ENCODE peak calls at places on chromosomes 11 and 22, in five cellular contexts. C is tibial nerve, T is fibroblast of mammary gland, D is brain microvascular endothelial cell, H is ovary. W is an unnamed sample.

GRCh38 chr11:70510106-70510505 is 111.8 kb downstream of the CTTN start:
- DNase-seq in C (no peak), T (no peak), D (no peak), H (peak), W (no peak)

GRCh38 chr11:105991888-105992287 is 30.2 kb downstream of the MSANTD4 start:
- DNase-seq in C (no peak), T (no peak), D (no peak), H (no peak), W (no peak)

GRCh38 chr11:47523491-47524199 is 29.3 kb downstream of the CELF1 start:
- DNase-seq in C (peak), T (peak), D (peak), H (peak), W (peak)

GRCh38 chr11:64299847-64300648 is at the start of gene CATSPERZ:
- DNase-seq in C (no peak), T (no peak), D (no peak), H (no peak), W (no peak)

GRCh38 chr11:118238947-118239346 is 13.2 kb downstream of the MPZL3 start:
- DNase-seq in C (no peak), T (no peak), D (no peak), H (no peak), W (no peak)

GRCh38 chr11:46521947-46522681 is 71.7 kb downstream of the AMBRA1 start:
- DNase-seq in C (no peak), T (peak), D (peak), H (no peak), W (peak)

GRCh38 chr11:31529189-31529588 is 19.6 kb downstream of the ELP4 start:
- DNase-seq in C (no peak), T (no peak), D (no peak), H (no peak), W (no peak)

GRCh38 chr11:86360775-86361395 is 13.8 kb upstream of the CCDC81 start:
- DNase-seq in C (no peak), T (peak), D (peak), H (no peak), W (peak)

GRCh38 chr11:86515297-86516094 is 140.8 kb downstream of the CCDC81 start:
- DNase-seq in C (no peak), T (peak), D (peak), H (no peak), W (peak)

GRCh38 chr11:2115308-2115707 is 23.9 kb downstream of the IGF2 start:
- DNase-seq in C (no peak), T (no peak), D (no peak), H (no peak), W (no peak)

GRCh38 chr11:57479925-57480324 is 19.6 kb downstream of the RTN4RL2 start:
- DNase-seq in C (no peak), T (no peak), D (no peak), H (no peak), W (no peak)

GRCh38 chr22:50057292-50057867 is 718 bp downstream of the TTLL8 start:
- DNase-seq in C (no peak), T (no peak), D (no peak), H (no peak), W (no peak)

GRCh38 chr22:30196141-30196866 is 50.3 kb downstream of the LIF start:
- DNase-seq in C (peak), T (peak), D (peak), H (peak), W (peak)

GRCh38 chr11:116513894-116514293 is 258.9 kb downstream of the BUD13 start:
- DNase-seq in C (no peak), T (peak), D (peak), H (no peak), W (peak)

GRCh38 chr11:62839050-62840015 is at the start of gene WDR74:
- DNase-seq in C (peak), T (peak), D (peak), H (peak), W (peak)

DNA sequence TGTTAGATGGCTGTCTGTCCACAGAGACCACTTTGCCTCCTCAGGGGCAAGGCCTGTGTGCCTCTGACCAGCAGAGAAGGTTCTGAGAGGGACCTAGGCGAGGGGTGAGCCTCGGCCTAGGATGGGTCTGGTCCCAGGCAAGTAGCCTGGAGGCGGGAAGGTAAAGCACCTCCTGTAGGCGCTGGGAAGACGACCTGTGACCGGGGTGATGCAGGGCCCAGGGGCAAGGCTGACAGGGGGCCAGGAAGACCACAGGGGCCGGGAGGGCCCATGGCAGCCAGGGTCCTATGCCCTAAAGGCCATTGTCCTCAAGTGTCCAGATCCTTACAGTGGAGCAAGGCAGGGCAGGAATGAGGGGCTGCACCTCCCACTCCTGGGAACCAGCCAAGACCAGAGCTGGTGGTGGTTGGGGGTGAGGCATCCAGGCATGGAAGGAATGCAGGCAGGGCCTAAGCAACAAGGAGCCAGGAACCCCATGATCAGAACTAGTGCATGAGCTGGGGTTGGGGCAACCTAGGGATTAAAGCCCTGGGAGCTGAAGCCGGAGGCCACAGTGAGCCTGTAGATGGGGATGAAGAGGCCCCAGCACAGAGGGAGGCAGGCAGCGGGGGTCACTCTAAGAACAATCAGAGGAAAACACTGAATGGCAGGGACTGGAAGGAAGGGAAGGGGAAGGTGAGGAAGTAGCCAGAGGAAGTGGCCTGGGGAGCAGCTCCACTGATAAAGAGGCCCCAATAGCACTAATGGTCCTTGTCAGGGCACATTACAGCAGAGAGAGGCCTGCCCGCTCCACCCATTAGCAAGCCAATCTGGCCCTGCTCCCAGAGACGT is 32.9 kb upstream of the KLHL35 start:
- DNase-seq in C (no peak), T (no peak), D (peak), H (no peak), W (peak)
- TF ChIP-seq CTCF in C (no peak), T (no peak), D (no peak), H (no peak), W (no peak)

DNA sequence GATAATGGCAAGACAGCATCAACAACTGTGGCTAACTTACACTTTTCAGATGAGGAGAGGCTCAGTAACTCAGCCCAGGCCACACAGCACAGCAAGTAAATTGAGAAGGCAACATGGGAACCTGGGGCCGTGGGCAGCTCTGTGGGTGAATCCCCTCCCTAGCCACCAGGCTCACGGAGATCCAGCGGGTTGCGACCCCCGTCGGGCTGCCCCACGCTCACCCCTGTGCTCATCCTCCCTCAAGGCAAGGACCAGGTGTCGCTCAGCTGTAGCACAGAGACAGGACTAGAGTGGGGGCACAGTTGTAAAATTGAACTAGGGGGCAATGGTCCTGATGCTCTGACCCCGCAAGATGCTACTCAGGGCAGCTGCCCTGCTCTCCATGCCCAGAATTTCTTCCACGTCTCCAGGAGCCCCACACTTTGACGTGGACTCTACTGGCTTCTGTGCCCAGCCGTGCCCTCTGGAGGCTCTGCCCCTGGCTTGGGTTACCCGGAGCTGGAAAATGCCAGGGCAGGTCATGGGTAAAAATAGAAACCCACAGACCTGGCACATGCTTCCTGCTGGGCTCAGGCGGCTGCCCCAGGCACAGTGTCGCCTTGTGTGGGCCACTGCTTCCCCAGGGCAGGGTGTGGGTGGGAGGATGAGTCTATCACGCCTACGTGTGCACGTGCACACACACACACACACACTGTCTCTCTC is 9.0 kb downstream of the TUBA8 start:
- DNase-seq in C (no peak), T (no peak), D (no peak), H (no peak), W (no peak)
- H3K4me3 ChIP-seq in C (no peak), T (no peak), D (no peak), H (no peak), W (no peak)

GRCh38 chr11:14253437-14253836 is 105.5 kb downstream of the RRAS2 start:
- DNase-seq in C (no peak), T (no peak), D (no peak), H (no peak), W (no peak)

GRCh38 chr11:14249121-14249963 is 109.6 kb downstream of the RRAS2 start:
- DNase-seq in C (peak), T (peak), D (peak), H (peak), W (peak)

GRCh38 chr11:14251754-14252153 is 107.2 kb downstream of the RRAS2 start:
- DNase-seq in C (no peak), T (no peak), D (no peak), H (no peak), W (no peak)

GRCh38 chr11:14244926-14245325 is 114.1 kb downstream of the RRAS2 start:
- DNase-seq in C (no peak), T (no peak), D (no peak), H (no peak), W (no peak)

DNA sequence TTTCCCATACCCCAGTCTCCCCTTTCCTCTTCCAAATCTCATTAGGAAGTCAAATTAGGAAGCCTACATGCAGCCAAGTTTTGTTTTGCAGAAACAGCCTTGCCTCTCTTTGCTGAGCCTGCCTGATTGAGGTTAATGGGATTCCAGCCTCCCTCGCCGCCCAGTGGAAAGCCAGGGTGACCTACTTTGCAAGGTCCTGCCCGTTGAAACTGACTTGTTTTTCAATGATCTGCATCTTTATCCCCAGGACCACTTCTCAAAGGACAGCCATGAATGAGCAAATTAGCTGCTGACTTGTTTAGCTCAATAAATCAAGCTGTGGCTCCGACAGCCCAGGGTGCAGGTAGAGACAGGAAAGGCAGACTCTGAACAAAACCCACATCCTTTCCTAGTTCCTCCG is 110.4 kb downstream of the RRAS2 start:
- DNase-seq in C (no peak), T (no peak), D (no peak), H (no peak), W (no peak)
- TF ChIP-seq CTCF in C (peak), T (peak), D (peak), H (no peak), W (peak)

DNA sequence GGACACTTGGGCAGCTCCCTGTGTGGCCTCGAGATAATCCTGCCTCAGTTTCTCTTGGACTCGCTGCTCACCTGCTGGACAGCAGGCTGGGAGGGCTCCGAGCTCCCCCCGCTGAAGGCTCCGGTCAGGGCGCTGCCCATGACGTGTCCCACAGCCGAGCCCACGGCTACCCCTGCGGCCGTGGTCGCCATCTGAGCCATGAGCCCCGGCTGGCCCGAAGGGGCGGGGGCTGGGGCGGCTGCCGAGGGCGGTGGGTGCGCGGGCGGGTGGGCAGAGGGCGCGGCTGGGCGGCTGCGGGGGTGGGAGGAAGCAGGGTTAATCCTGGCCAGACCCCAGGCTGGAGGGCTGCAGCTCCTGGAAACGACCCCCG is 484 bp downstream of the CHCHD10 start:
- DNase-seq in C (no peak), T (no peak), D (no peak), H (no peak), W (no peak)
- H3K4me3 ChIP-seq in C (peak), T (peak), D (peak), H (peak), W (peak)

DNA sequence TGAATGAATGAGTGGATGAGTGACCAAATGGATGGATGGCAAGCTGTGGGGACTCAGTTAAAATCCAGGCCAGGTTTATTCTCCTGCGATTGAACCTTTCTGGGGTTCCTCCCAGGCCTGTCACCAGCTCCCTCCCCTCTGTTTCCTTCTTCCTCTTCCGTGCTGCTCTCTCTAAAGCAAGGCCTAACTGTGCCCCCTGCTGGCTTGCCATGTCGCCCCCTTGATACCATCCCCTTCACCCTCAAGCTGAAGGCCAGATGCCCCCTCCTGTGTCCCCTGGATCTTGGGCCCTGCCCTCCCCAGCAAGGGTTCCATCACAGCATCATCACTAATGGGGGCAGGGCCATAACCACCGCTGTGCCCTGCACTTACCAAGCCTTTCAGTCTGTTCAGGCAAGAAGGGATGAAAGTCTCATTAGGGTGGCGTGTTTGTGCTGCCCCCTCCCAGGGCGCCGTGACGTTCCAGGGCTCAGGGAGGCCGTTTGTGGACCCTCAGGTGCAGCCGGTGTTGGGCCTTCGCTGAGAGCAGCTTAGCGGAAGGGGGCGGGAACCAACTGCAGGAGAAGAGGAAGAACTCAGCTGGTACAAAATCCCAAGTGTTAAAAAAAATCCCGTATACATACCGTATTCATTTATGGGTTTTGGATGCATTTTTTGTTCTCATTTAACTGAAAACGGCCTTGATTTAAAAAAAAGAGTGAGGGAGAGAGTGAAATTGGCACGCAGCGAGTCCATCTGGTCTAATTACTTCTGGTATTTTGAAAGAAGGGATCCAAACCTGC is 69.9 kb downstream of the MPPED1 start:
- DNase-seq in C (no peak), T (no peak), D (no peak), H (no peak), W (no peak)
- TF ChIP-seq CTCF in C (peak), T (no peak), D (no peak), H (peak), W (no peak)

W was measured in AG10803.